ENCODE peak calls at places on chromosome 7, in nine cellular contexts. R, T, L, W, E, Z, P, Q and S are unnamed samples.

GRCh38 chr7:41824284-41824683 is 121.4 kb upstream of the INHBA start:
- DNase-seq in R (no peak), T (no peak), L (no peak), W (no peak), E (no peak), Z (no peak), P (no peak), Q (no peak), S (no peak)

GRCh38 chr7:39882148-39882784 is 67.8 kb upstream of the CDK13 start:
- DNase-seq in R (peak; percentile 41), T (no peak), L (no peak), W (no peak), E (no peak), Z (peak; percentile 2), P (no peak), Q (no peak), S (no peak)

GRCh38 chr7:102040569-102040968 is 223.1 kb downstream of the CUX1 start:
- DNase-seq in R (no peak), T (no peak), L (no peak), W (no peak), E (no peak), Z (no peak), P (no peak), Q (no peak), S (no peak)

GRCh38 chr7:44101966-44102845 is 1.9 kb upstream of the AEBP1 start:
- DNase-seq in R (no peak), T (no peak), L (peak; percentile 85), W (no peak), E (peak; percentile 43), Z (no peak), P (no peak), Q (no peak), S (no peak)

GRCh38 chr7:142855401-142855743 is 496 bp downstream of the EPHB6 start:
- DNase-seq in R (no peak), T (no peak), L (no peak), W (no peak), E (peak; percentile 14), Z (no peak), P (no peak), Q (no peak), S (no peak)

GRCh38 chr7:96169439-96169838 is 152.5 kb downstream of the SLC25A13 start:
- DNase-seq in R (no peak), T (peak; percentile 27), L (no peak), W (no peak), E (peak; percentile 34), Z (no peak), P (no peak), Q (peak; percentile 88), S (no peak)

GRCh38 chr7:15305002-15305600 is 256.7 kb downstream of the AGMO start:
- DNase-seq in R (peak; percentile 59), T (peak; percentile 40), L (peak; percentile 32), W (peak; percentile 46), E (peak; percentile 69), Z (peak; percentile 71), P (peak; percentile 39), Q (peak; percentile 65), S (no peak)

GRCh38 chr7:115678049-115678982 is 352.2 kb downstream of the TFEC start:
- DNase-seq in R (peak; percentile 30), T (peak; percentile 28), L (no peak), W (no peak), E (peak; percentile 38), Z (peak; percentile 54), P (peak; percentile 66), Q (no peak), S (peak; percentile 80)

GRCh38 chr7:105387621-105388372 is 924 bp downstream of the SRPK2 start:
- DNase-seq in R (peak; percentile 68), T (peak; percentile 63), L (peak; percentile 47), W (peak; percentile 61), E (peak; percentile 54), Z (peak; percentile 63), P (peak; percentile 56), Q (peak; percentile 67), S (peak; percentile 49)

GRCh38 chr7:10412426-10413019 is 561.1 kb upstream of the PHF14 start:
- DNase-seq in R (peak; percentile 71), T (no peak), L (no peak), W (peak; percentile 35), E (peak; percentile 45), Z (peak; percentile 36), P (peak; percentile 37), Q (peak; percentile 59), S (peak; percentile 27)

GRCh38 chr7:8441602-8442294 is 8.3 kb downstream of the NXPH1 start:
- DNase-seq in R (no peak), T (no peak), L (no peak), W (no peak), E (no peak), Z (no peak), P (no peak), Q (no peak), S (no peak)

GRCh38 chr7:14748461-14748860 is 154.1 kb downstream of the DGKB start:
- DNase-seq in R (no peak), T (no peak), L (no peak), W (no peak), E (peak; percentile 92), Z (no peak), P (no peak), Q (peak; percentile 95), S (no peak)

GRCh38 chr7:2665359-2665791 is 22.6 kb upstream of the AMZ1 start:
- DNase-seq in R (no peak), T (no peak), L (no peak), W (no peak), E (no peak), Z (no peak), P (no peak), Q (no peak), S (no peak)

GRCh38 chr7:47198159-47198558 is 383.8 kb downstream of the TNS3 start:
- DNase-seq in R (peak; percentile 38), T (no peak), L (no peak), W (no peak), E (no peak), Z (no peak), P (no peak), Q (no peak), S (no peak)

DNA sequence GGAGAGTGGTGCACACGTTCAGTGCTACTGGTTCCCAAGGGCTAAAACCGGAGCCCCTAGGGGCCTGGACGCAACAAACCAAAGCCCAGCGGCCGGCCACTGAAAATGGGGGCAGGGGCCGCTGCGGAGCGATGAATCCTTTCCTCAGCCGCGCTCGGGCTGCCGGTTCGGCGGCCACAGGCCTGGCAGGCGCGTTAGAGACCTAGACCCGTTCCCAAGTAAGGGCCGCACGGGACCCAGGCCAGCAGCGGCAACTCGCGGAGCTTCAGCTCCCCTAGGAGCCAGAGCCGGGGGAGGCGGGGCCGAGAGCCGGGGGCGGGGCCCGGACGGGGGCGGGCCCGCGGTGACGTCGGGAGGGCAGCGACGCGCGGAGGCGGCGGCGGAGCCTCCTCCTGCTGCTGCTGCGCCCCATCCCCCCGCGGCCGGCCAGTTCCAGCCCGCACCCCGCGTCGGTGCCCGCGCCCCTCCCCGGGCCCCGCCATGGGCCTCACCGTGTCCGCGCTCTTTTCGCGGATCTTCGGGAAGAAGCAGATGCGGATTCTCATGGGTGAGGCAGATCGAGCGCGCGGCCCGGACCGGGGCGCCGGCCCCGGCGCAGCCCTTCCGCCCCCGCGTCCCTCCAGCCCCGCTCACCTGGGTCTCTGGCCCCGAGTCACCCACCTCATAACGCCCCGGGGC is at the start of gene ARF5:
- DNase-seq in R (peak; percentile 95), T (peak; percentile 92), L (peak; percentile 85), W (peak; percentile 85), E (peak; percentile 88), Z (peak; percentile 92), P (peak; percentile 94), Q (peak; percentile 90), S (peak; percentile 86)
- TF ChIP-seq CTCF in R (no peak), T (no peak), L (no peak), W (no peak), E (no peak), Z (no peak), P (no peak), Q (peak; percentile 0), S (no peak)

DNA sequence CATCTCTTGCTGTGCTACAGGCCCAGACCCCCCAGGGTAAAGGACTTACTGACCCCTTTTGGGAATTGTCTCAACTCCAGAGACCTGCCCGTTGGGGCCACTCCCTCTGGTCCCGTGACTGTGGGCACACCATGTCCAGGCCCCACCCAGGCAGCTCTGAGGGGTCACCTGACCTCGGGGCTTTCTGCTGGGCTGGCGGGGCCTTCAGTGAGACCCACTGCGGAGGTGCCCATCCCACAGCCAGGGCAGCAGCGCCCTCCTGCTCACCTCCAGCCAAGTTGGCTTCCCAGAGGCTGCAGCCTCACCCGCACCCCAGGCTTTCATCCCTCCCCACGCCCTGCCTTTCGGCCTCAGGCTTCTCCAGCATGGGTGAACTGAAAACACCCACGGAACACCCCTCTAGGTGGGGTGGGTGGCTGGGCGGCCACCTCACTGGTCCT is 147.2 kb downstream of the DNAJB6 start:
- DNase-seq in R (no peak), T (no peak), L (peak; percentile 12), W (no peak), E (no peak), Z (no peak), P (no peak), Q (no peak), S (no peak)
- H3K9me3 ChIP-seq in R (no peaks in the 10 kb centered on the region), T (no peaks in the 10 kb centered on the region), L (no peaks in the 10 kb centered on the region), W (no peaks in the 10 kb centered on the region), E (no peaks in the 10 kb centered on the region), Z (no peaks in the 10 kb centered on the region), P (no peaks in the 10 kb centered on the region), Q (no peaks in the 10 kb centered on the region), S (no peaks in the 10 kb centered on the region)

DNA sequence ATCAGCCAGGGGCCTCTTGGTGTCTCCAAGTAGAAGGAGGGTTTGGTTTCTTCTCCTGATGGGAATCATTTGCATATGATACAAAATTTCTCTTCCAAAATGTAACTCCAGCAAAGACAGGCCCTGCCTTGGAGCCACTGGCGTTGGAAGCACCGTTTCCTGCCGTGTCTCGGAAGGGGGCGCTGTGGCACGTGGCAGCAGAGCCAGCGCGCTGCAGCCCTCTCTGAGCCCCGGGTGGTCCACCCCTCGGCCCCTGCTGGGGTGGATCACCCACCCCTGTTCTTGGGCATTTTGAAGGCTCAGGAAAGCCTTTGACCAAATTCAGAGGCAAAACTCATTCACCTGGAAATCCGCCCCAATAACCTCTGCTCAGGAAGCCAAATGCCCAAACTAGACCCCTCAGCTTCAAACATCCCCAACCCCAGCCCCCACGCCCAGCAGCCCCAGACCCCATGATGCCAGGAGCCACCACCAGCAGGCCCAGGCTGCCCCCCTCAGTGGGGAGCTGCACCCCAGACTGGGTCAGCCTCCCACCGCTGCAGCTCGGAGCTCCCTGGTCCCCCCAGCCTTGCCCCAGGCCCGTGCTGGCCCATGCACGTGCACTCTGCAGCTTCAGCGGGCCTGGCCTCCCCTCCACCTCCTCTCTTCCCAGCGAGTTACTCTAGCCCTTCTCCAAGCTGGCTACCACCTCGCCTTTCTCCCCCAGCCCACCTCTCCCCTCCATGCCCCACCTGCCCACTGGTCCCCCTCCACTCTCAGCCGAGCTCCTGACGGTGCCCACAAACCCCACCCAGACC is 29.5 kb upstream of the ELFN1 start:
- DNase-seq in R (no peak), T (no peak), L (no peak), W (no peak), E (no peak), Z (no peak), P (no peak), Q (no peak), S (no peak)
- TF ChIP-seq CTCF in R (peak; percentile 9), T (no peak), L (no peak), W (peak; percentile 49), E (peak; percentile 11), Z (no peak), P (no peak), Q (no peak), S (no peak)

DNA sequence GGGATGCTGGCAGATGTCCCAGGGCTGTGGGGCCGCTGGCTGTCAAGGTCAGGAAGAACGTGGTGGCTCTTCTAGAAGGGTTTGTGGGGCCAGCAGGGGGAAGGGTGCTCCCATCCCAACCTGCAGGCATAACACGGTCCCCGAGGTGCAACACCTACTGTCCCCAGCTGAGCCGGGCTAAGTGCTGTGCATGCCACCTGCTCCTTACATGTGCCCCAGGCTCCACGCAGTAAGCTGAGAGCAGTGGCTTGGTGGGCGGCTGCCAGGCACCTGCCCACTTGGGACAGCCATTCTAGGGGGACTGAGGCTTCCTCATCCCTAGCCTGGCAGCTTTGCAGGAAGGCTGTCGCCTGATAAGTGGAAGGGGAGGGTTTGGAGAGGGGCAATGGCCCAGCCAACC is 14.2 kb upstream of the ZNF735 start:
- DNase-seq in R (no peak), T (no peak), L (no peak), W (no peak), E (no peak), Z (no peak), P (no peak), Q (no peak), S (no peak)
- H3K9me3 ChIP-seq in R (peaks cover 6% of the 10 kb centered on the region), T (peaks cover 58% of the 10 kb centered on the region), L (peaks cover 3% of the 10 kb centered on the region), W (no peaks in the 10 kb centered on the region), E (no peaks in the 10 kb centered on the region), Z (peaks cover 65% of the 10 kb centered on the region), P (no peaks in the 10 kb centered on the region), Q (peaks cover 6% of the 10 kb centered on the region), S (no peaks in the 10 kb centered on the region)